ENCODE peak calls at places on chromosomes 3 and 15, in seven cellular contexts. E, T, F, K, J, V and D are unnamed samples.

GRCh38 chr3:139830817-139831216 is 104.2 kb upstream of the CLSTN2 start:
- DNase-seq in V (peak), K (no peak), T (no peak), F (no peak), J (no peak), E (peak), D (no peak)

GRCh38 chr15:34046471-34047145 is 7.6 kb upstream of the AVEN start:
- DNase-seq in V (no peak), J (no peak), K (no peak), T (no peak), F (no peak), E (no peak), D (no peak)

GRCh38 chr3:111863942-111864341 is 4.9 kb downstream of the PHLDB2 start:
- DNase-seq in V (no peak), F (no peak), T (no peak), E (no peak), J (no peak), K (no peak), D (no peak)

GRCh38 chr3:130896101-130896500 is 2.2 kb downstream of the ATP2C1 start:
- DNase-seq in E (no peak), T (no peak), K (no peak), J (no peak), V (no peak), F (no peak), D (no peak)

GRCh38 chr3:188124184-188124583 is 29.8 kb upstream of the LPP start:
- DNase-seq in E (no peak), F (no peak), K (no peak), V (no peak), J (no peak), T (no peak), D (no peak)

GRCh38 chr15:52717924-52718323 is 38.7 kb upstream of the ATOSA start:
- DNase-seq in E (no peak), T (no peak), J (no peak), K (no peak), V (no peak), F (no peak), D (no peak)

GRCh38 chr3:182241777-182242556 is 530.2 kb downstream of the SOX2 start:
- DNase-seq in V (peak), J (no peak), E (no peak), K (no peak), T (no peak), F (no peak), D (no peak)

GRCh38 chr15:57122080-57122845 is 203.8 kb downstream of the TCF12 start:
- DNase-seq in K (no peak), V (no peak), T (no peak), F (no peak), E (no peak), J (no peak), D (no peak)

GRCh38 chr3:11826628-11827265 is 19.9 kb downstream of the TAMM41 start:
- DNase-seq in V (no peak), T (no peak), K (no peak), J (no peak), F (no peak), E (no peak), D (no peak)

GRCh38 chr3:42708611-42709151 is 6.1 kb upstream of the HHATL start:
- DNase-seq in F (no peak), T (no peak), E (no peak), J (no peak), V (no peak), K (no peak), D (no peak)

GRCh38 chr15:100725121-100726069 is 123.0 kb downstream of the ASB7 start:
- DNase-seq in E (no peak), J (no peak), K (peak), V (no peak), F (no peak), T (no peak), D (no peak)

GRCh38 chr3:194132465-194133358 is 3.2 kb upstream of the HES1 start:
- DNase-seq in T (no peak), E (no peak), K (no peak), V (no peak), F (no peak), J (no peak), D (no peak)

GRCh38 chr15:63858881-63859280 is 25.1 kb upstream of the HERC1 start:
- DNase-seq in T (no peak), F (no peak), J (no peak), V (no peak), E (no peak), K (no peak), D (no peak)

GRCh38 chr3:157417247-157417646 is 19.4 kb upstream of the PTX3 start:
- DNase-seq in T (no peak), F (no peak), J (no peak), K (no peak), V (no peak), E (no peak), D (no peak)

GRCh38 chr15:74790080-74790916 is 8.4 kb downstream of the CSK start:
- DNase-seq in J (no peak), F (peak), V (peak), T (no peak), E (peak), K (no peak), D (no peak)

GRCh38 chr3:42117175-42118008 is 26.2 kb downstream of the TRAK1 start:
- DNase-seq in T (no peak), J (no peak), K (no peak), V (no peak), F (no peak), E (peak), D (peak)

GRCh38 chr3:61684386-61684785 is 123.0 kb downstream of the PTPRG start:
- DNase-seq in F (no peak), K (no peak), J (no peak), V (no peak), E (no peak), T (no peak), D (no peak)

GRCh38 chr3:81443457-81443782 is 318.0 kb downstream of the GBE1 start:
- DNase-seq in E (no peak), V (no peak), F (no peak), J (no peak), T (no peak), K (no peak), D (no peak)

GRCh38 chr3:138187296-138188012 is at the start of gene ARMC8:
- DNase-seq in J (peak), F (no peak), E (peak), K (peak), V (peak), T (no peak), D (no peak)

GRCh38 chr15:29826908-29827307 is 4.6 kb upstream of the TJP1 start:
- DNase-seq in T (no peak), F (no peak), V (no peak), J (no peak), E (no peak), K (no peak), D (no peak)

GRCh38 chr3:134340362-134340997 is 33.8 kb downstream of the AMOTL2 start:
- DNase-seq in E (no peak), F (no peak), J (no peak), K (no peak), V (no peak), T (no peak), D (no peak)

GRCh38 chr3:190306513-190307163 is 15.6 kb downstream of the CLDN1 start:
- DNase-seq in V (no peak), E (no peak), T (no peak), K (no peak), F (no peak), J (no peak), D (no peak)